ENCODE peak calls at places on chromosomes 12 and 14, in eight cellular contexts. M, Z, I, J, N, G, L and V are unnamed samples.

GRCh38 chr12:124568431-124569374 is 1.3 kb upstream of the NCOR2 start:
- DNase-seq in N (peak), Z (peak), J (peak), I (no peak), G (no peak), M (peak), L (peak), V (peak)

GRCh38 chr12:53543539-53543938 is 36.3 kb upstream of the NPFF start:
- DNase-seq in N (peak), I (peak), Z (peak), M (no peak), L (peak), J (peak), G (peak), V (peak)

GRCh38 chr12:65074932-65075331 is 46.2 kb downstream of the WIF1 start:
- DNase-seq in L (no peak), Z (no peak), G (peak), I (peak), N (no peak), M (no peak), J (no peak), V (no peak)

GRCh38 chr12:19451196-19451595 is 11.9 kb downstream of the AEBP2 start:
- DNase-seq in L (peak), J (no peak), N (peak), G (no peak), I (no peak), Z (no peak), M (no peak), V (peak)

GRCh38 chr12:68621092-68622081 is 10.7 kb downstream of the RAP1B start:
- DNase-seq in I (no peak), L (no peak), J (no peak), N (no peak), Z (no peak), G (no peak), M (no peak), V (no peak)

GRCh38 chr12:27179399-27180214 is 64.5 kb upstream of the STK38L start:
- DNase-seq in G (peak), Z (peak), J (peak), M (no peak), N (no peak), I (peak), L (peak), V (peak)

GRCh38 chr12:104064842-104065441 is 611 bp downstream of the HCFC2 start:
- DNase-seq in I (no peak), J (no peak), L (no peak), G (no peak), Z (no peak), N (no peak), M (peak), V (no peak)

GRCh38 chr12:71958993-71959588 is 20.4 kb downstream of the TPH2 start:
- DNase-seq in J (peak), N (no peak), M (no peak), I (no peak), Z (peak), L (peak), G (no peak), V (peak)

GRCh38 chr12:81517296-81517695 is 241.9 kb downstream of the PPFIA2 start:
- DNase-seq in N (no peak), J (no peak), Z (no peak), L (no peak), M (no peak), G (no peak), I (no peak), V (no peak)

GRCh38 chr12:118055144-118055557 is 5.8 kb downstream of the WSB2 start:
- DNase-seq in J (no peak), I (peak), N (peak), L (peak), M (no peak), G (no peak), Z (peak), V (no peak)

GRCh38 chr12:49130151-49131050 is 794 bp downstream of the TUBA1B start:
- DNase-seq in L (peak), J (peak), I (peak), N (peak), Z (peak), M (peak), G (peak), V (peak)

GRCh38 chr14:54537651-54538050 is 27.9 kb downstream of the CGRRF1 start:
- DNase-seq in G (no peak), J (no peak), M (no peak), L (no peak), Z (no peak), N (no peak), I (no peak), V (no peak)

GRCh38 chr14:58705066-58705465 is 67.3 kb downstream of the DACT1 start:
- DNase-seq in Z (peak), G (no peak), M (no peak), N (no peak), J (peak), L (no peak), I (no peak), V (peak)

GRCh38 chr12:54370218-54370730 is 6.0 kb upstream of the GPR84 start:
- DNase-seq in G (no peak), L (peak), J (peak), Z (peak), I (peak), M (peak), N (peak), V (peak)

GRCh38 chr12:65276923-65277322 is 1.6 kb upstream of the MSRB3 start:
- DNase-seq in I (no peak), N (no peak), Z (no peak), J (no peak), M (no peak), L (no peak), G (no peak), V (no peak)

GRCh38 chr12:10540776-10541205 is 35.1 kb downstream of the EIF2S3B start:
- DNase-seq in J (peak), L (no peak), I (no peak), Z (peak), M (no peak), G (no peak), N (no peak), V (no peak)

GRCh38 chr14:104138098-104138890 is at the start of gene KIF26A:
- DNase-seq in M (peak), Z (no peak), N (peak), J (no peak), L (no peak), G (peak), I (peak), V (peak)

GRCh38 chr14:104135121-104135903 is 3.1 kb upstream of the KIF26A start:
- DNase-seq in Z (peak), N (peak), M (peak), I (peak), J (peak), G (no peak), L (no peak), V (no peak)

GRCh38 chr14:104135904-104136471 is 2.4 kb upstream of the KIF26A start:
- DNase-seq in L (no peak), I (no peak), G (no peak), Z (no peak), M (peak), N (peak), J (no peak), V (no peak)

GRCh38 chr14:104137297-104138097 is 890 bp upstream of the KIF26A start:
- DNase-seq in J (peak), I (peak), N (peak), Z (peak), L (peak), M (peak), G (no peak), V (peak)

GRCh38 chr14:104136472-104137296 is 1.7 kb upstream of the KIF26A start:
- DNase-seq in I (no peak), M (peak), J (no peak), L (no peak), N (peak), G (no peak), Z (no peak), V (no peak)
- H3K4me3 ChIP-seq in I (peak), M (no peak), J (no peak), L (no peak), N (peak), G (no peak), Z (no peak), V (no peak)

GRCh38 chr12:84911331-84912190 is 1.0 kb downstream of the SLC6A15 start:
- DNase-seq in G (no peak), Z (peak), M (peak), N (peak), I (peak), J (peak), L (peak), V (peak)

GRCh38 chr12:84910549-84911241 is 1.9 kb downstream of the SLC6A15 start:
- DNase-seq in Z (peak), J (peak), I (no peak), G (no peak), N (no peak), M (peak), L (no peak), V (peak)

GRCh38 chr12:84913151-84913550 is 552 bp upstream of the SLC6A15 start:
- DNase-seq in N (peak), M (no peak), G (no peak), I (no peak), J (peak), Z (peak), L (no peak), V (peak)

DNA sequence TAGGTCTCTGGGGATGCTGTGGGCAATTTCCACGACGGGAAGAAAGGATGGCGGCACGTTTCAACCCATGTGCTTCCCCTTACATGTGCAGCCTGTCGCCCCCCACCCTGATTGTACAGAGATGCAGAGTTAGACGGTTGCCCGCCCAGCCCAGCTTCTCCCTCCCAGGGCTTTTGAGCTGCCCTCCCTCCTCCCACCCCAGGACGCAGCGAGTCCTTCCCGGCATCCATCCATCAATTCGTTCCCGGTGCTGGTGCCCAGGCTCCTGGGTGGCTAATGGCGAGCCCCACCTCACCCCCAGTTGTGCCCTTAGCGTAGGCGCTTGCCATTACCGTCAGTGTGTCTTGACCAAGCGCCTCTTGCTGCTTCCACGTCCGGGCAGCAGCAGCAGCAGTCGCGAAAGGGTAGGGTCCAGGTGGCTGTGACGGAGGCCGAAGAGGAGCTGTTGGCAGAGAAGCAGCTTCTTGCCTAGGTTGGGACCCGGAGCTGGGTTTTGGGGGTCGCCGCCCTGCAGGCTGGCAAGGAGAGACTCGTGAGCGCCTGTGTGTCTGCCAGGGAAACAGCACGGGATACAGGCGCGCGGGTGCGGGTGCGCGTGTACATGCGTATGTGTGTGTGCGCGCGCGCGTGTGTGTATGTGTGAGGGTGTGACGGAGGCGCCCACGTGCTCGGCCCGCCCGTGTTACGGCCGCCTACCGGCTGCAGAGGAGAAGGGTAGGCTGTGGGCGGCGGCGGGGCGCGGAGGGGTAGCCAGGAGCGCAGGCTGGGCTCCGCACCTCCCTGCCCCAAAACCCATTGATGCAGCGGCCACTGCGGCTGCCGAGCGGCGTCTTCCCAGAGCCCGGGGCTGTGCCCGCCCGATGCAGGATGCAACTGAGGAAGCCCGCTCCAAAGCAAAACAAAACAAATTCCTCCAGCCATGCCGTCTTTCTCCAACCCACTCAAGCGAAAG is at the start of gene SLC6A15:
- DNase-seq in Z (peak), J (peak), M (peak), L (peak), I (peak), G (no peak), N (peak), V (peak)
- TF ChIP-seq CTCF in Z (peak), J (no peak), M (no peak), L (peak), I (no peak), G (no peak), N (peak), V (peak)

DNA sequence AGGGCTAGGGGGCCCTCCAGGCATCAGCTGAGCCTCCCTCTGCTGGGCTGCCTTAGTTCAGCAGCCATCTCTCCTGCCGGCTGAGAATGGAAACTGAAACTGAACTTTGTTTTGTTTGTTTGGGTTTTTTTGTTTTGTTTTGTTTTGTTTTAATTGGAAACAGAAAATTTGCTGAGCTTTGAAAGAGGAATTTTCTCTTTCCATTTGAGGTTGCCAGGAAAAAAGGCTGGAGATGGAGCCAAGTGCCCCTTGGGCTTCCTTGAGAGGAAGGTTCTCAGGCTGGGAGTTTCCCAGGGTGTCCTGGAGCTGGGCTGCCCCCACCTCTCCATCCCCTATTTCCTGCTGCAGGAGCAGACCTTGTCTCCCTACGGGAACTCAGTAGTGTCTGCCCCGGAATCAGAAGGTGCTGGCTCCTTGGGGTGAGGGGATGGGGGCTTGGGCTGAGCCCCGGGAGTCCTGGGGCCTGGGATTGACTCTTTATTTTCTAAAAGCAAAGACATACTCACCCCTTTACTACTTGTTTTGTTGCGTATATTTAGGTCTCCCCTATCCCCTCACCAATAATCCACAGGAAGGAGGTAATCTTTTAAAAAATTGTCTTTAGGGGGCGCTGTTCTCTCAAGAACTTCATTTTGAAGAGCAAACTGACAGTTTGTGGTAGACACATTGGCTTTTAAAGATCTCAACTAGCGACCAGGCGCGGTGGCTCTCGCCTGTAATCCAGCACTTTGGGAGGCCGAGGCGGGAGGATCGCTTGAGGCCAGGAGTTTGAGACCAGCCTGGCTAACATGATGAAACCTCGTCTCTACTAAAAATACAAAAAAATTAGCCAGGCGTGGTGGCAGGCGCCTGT is 21.3 kb upstream of the OASL start:
- DNase-seq in L (peak), G (peak), I (peak), N (peak), Z (peak), M (no peak), J (peak), V (peak)
- H3K4me3 ChIP-seq in L (peak), G (peak), I (peak), N (peak), Z (no peak), M (peak), J (peak), V (peak)

DNA sequence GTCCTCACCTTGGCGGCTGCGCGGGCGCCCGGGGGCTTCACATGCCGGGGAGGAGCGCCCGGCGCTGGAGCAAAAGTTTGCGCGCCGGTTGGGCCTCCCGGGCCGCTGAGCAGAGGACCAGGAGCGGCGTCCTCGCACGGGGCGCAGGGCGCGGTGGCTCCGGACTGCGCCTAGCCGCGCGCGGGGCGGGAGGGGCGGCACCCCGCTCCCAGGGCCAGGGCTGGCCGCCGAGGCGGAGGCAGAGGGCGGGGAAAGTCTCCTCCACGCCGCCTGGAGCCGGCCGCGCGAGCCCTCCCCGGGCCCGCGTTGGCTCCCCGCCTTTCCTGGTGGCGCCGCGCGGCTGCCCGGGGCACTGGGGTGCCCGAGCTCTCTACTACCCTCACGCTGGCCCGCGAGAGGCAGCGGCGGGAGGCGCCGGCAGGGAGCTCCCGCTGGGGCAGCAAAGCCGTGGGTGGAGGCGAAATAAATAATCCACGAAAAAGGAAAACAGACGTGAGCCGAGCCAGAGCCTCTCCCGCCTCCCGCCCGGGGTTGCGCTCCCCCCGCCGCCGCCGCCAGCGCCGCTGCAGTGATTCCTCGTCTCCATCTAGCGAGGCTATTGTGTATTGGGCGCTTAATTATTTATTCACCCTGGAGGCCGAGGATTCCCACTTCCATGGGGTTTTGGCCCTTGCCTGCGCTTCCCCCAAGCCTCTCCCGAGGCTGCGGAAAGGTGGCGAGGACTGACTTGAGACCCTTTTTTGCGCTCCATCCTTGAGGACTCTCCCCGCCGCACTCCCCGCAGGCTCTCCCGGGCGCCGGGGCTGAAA is 476 bp upstream of the PRIMA1 start:
- DNase-seq in G (no peak), J (no peak), Z (peak), N (peak), I (peak), M (no peak), L (no peak), V (no peak)
- TF ChIP-seq CTCF in G (peak), J (no peak), Z (no peak), N (no peak), I (peak), M (peak), L (no peak), V (no peak)

DNA sequence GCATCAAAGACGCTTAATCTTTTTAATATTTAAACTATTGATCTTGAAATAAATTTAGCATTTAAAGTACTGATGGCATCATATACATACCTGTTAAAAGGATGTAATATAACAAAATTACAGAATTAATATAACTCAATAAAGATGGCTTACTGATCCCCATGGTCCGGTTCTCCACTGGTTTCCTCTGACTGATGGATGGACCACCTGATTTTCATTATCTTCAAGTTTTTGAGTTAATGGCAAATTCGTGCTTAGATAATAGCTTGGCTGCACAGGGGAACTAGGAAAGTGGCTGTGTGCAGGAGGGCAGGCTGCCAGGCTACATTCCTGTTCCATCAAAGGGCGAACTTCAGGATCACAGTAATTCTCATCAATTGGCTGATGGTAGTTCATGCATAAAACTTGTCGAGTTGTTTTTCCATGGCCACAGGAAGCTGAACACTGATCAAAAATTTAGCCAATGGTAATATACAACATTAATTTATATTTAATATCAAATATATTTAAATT is 123.9 kb downstream of the ADAMTS20 start:
- DNase-seq in J (no peak), N (no peak), L (no peak), M (no peak), I (no peak), Z (no peak), G (no peak), V (no peak)
- H3K4me3 ChIP-seq in J (no peak), N (no peak), L (no peak), M (no peak), I (no peak), Z (no peak), G (no peak), V (no peak)

GRCh38 chr14:77508876-77509275 is 10.3 kb upstream of the ISM2 start:
- DNase-seq in Z (no peak), G (no peak), L (no peak), I (no peak), M (no peak), N (no peak), J (no peak), V (no peak)
- TF ChIP-seq CTCF in Z (no peak), G (no peak), L (no peak), I (no peak), M (no peak), N (no peak), J (no peak), V (no peak)

DNA sequence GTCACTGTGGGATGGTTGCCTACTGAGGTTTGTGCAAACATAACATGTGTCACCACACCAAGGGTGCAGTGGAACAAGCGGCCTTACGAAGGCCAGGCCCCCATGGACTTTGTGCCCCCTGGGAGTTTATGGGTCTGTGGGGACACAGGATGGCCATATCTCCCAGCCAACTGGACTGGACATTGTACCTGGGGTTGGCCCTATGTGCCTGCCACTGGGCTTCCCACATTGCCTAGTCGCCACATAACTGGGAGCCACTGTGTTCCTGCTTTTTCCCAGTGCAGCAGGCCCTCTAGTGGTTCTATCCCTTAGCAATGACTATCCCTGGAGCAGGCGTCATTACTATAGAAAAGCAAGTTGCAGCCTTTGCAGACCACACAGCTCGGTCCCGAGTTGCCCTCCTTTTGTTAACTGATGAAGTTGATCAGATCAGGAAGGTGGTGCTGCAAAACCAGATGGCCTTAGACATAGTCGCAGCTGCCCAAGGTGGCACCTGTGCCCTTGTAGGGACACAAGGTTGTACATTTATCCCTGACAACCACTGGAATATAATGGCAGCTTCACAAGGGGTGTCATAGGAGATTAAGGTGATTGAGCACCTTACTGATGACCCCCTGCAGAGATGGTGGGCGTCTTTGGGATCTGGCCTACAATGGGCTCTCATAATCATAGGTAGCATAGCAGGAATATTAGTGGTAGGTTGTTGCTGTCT is 15.2 kb upstream of the RNASE12 start:
- DNase-seq in G (no peak), M (no peak), Z (peak), I (peak), L (peak), J (no peak), N (peak), V (peak)
- H3K4me3 ChIP-seq in G (no peak), M (no peak), Z (no peak), I (no peak), L (no peak), J (no peak), N (no peak), V (no peak)